ENCODE peak calls at places on chromosomes 2 and 18, in eight cellular contexts. V, J, K, H, C, D, U and E are unnamed samples.

GRCh38 chr2:191656792-191657191 is 21.1 kb upstream of the NABP1 start:
- DNase-seq in H (no peak), V (no peak), K (no peak), C (no peak), D (no peak), J (no peak), U (no peak), E (no peak)

GRCh38 chr2:86480105-86480504 is 38.9 kb downstream of the KDM3A start:
- DNase-seq in D (no peak), U (peak), V (no peak), H (no peak), C (peak), J (no peak), K (no peak), E (no peak)

GRCh38 chr2:85727798-85728197 is 26.0 kb upstream of the ATOH8 start:
- DNase-seq in H (no peak), C (no peak), V (no peak), D (no peak), U (no peak), J (peak), K (no peak), E (no peak)

GRCh38 chr2:217436386-217436785 is 566.4 kb downstream of the TNS1 start:
- DNase-seq in V (no peak), J (no peak), K (no peak), D (no peak), U (no peak), C (peak), H (no peak), E (no peak)

GRCh38 chr2:227324671-227325055 is 388 bp upstream of the MFF start:
- DNase-seq in C (no peak), U (peak), H (peak), D (peak), J (no peak), K (no peak), V (no peak), E (peak)

GRCh38 chr2:71736091-71736878 is 282.9 kb downstream of the DYSF start:
- DNase-seq in J (peak), C (no peak), K (no peak), V (no peak), U (no peak), H (no peak), D (no peak), E (no peak)

GRCh38 chr2:19238440-19238839 is 120.0 kb downstream of the OSR1 start:
- DNase-seq in D (no peak), H (peak), U (no peak), V (peak), J (no peak), K (no peak), C (no peak), E (no peak)

GRCh38 chr2:159155315-159155714 is 131.2 kb downstream of the WDSUB1 start:
- DNase-seq in V (no peak), K (no peak), D (no peak), U (no peak), H (no peak), J (no peak), C (no peak), E (no peak)

GRCh38 chr2:149988361-149988760 is 400.8 kb upstream of the MMADHC start:
- DNase-seq in H (no peak), V (no peak), D (no peak), J (no peak), U (no peak), C (no peak), K (no peak), E (no peak)

GRCh38 chr2:138239902-138240595 is 261.5 kb upstream of the SPOPL start:
- DNase-seq in D (no peak), C (no peak), H (no peak), U (peak), J (no peak), K (no peak), V (peak), E (no peak)

GRCh38 chr2:200156140-200156858 is 150.2 kb upstream of the SPATS2L start:
- DNase-seq in J (no peak), K (peak), C (no peak), H (peak), D (no peak), U (peak), V (peak), E (no peak)

GRCh38 chr2:214747992-214748391 is 61.5 kb downstream of the BARD1 start:
- DNase-seq in C (no peak), J (no peak), V (no peak), K (no peak), H (no peak), D (no peak), U (no peak), E (no peak)

GRCh38 chr2:129717560-129718128 is 261.8 kb upstream of the RAB6C start:
- DNase-seq in D (no peak), U (no peak), J (no peak), K (no peak), H (no peak), C (no peak), V (no peak), E (no peak)

GRCh38 chr2:46847185-46847710 is 68.4 kb downstream of the MCFD2 start:
- DNase-seq in J (peak), K (peak), V (peak), D (no peak), H (peak), U (peak), C (peak), E (no peak)

GRCh38 chr2:172038604-172039003 is 38.9 kb downstream of the METAP1D start:
- DNase-seq in D (no peak), H (peak), V (no peak), C (no peak), U (peak), J (no peak), K (no peak), E (no peak)

GRCh38 chr2:185787530-185788145 is 49.0 kb downstream of the FSIP2 start:
- DNase-seq in H (no peak), K (no peak), U (no peak), D (no peak), J (no peak), V (peak), C (no peak), E (no peak)

GRCh38 chr2:61117534-61117933 is 44.5 kb upstream of the C2orf74 start:
- DNase-seq in U (peak), H (peak), V (peak), D (no peak), C (no peak), J (no peak), K (no peak), E (no peak)

GRCh38 chr2:75481041-75481836 is 79.5 kb downstream of the EVA1A start:
- DNase-seq in H (peak), K (no peak), J (no peak), V (no peak), D (peak), U (peak), C (no peak), E (no peak)
- TF ChIP-seq CTCF in H (peak), K (no peak), J (no peak), V (peak), D (peak), U (peak), C (no peak), E (no peak)

GRCh38 chr2:63055510-63056308 is 5.1 kb downstream of the OTX1 start:
- DNase-seq in H (no peak), U (no peak), K (no peak), D (peak), V (no peak), J (no peak), C (peak), E (peak)

GRCh38 chr2:63053235-63053888 is 2.7 kb downstream of the OTX1 start:
- DNase-seq in U (no peak), C (no peak), K (no peak), V (no peak), J (no peak), D (peak), H (no peak), E (peak)

GRCh38 chr2:63054812-63055509 is 4.3 kb downstream of the OTX1 start:
- DNase-seq in K (no peak), D (peak), V (no peak), C (no peak), H (no peak), U (no peak), J (no peak), E (peak)

GRCh38 chr2:63052411-63053234 is 2.0 kb downstream of the OTX1 start:
- DNase-seq in D (peak), V (no peak), H (no peak), K (no peak), J (no peak), C (peak), U (no peak), E (no peak)

DNA sequence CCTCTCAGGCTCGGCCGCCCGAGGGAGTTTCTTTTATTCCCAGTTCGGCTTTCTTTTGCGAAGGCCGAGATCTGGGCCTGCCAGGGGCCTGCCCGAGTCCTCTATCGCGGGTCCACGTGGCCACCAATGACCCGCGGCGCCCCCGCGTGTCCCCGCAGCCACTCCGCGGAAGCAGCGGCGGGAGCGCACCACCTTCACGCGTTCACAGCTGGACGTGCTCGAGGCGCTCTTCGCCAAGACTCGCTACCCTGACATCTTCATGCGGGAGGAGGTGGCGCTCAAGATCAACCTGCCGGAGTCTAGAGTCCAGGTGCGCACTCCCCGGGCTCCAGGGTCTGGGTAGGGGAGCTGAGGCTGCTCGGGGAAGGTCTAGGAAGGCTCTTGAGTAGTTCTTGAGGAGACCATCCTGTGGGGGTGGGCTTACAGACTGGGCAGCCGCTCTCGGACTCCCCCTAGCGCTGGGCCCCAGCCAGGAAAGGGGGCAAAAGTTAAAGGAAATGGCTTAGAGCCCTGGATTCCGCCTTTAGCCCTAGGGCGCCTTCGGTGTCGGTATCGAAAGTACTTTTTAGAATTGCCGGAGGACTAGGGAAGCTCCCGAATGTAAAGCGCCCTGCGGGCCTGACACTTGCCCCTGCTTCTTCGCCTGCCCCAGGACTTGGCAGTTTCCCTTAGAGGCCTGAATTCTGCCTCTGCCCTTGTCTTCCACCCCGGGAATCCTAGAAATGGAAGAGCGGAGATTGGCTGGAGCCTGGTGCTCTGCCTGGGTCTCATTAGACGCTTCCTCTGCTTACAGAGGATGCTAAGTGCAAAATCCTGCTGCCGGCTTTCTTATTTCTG is 3.5 kb downstream of the OTX1 start:
- DNase-seq in K (no peak), U (no peak), V (no peak), J (no peak), H (no peak), D (peak), C (peak), E (peak)
- TF ChIP-seq CTCF in K (no peak), U (no peak), V (peak), J (no peak), H (peak), D (peak), C (no peak), E (peak)

DNA sequence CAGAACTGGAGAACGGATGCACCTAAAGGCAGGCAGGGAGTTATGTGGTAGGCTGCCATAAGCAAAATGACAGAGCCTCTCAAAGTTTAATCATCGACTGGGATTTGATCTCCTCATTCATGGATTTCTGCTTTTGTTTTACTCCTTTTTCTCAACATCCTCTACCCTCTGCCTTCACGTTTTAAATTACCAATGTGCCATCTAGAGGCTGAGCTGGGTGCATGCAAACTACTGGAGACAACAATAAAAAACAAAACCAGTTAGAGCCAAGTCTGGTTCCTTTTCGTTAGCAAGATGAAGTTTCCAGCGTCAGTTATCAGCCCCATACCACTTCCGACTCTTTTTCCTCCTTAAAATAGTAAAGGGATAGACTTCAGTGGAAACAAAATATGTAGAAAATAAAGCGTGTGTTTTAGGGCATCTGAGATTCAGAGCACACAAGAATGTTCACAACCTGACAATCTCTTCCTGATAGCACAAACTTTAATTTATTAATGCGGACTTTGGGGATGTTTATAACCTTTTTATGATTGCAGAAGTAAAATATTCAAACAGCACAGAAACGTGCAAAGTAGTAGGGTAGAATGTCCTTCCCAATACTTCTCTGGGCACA is 117.0 kb downstream of the LAMA1 start:
- DNase-seq in U (peak), C (no peak), V (no peak), H (peak), J (no peak), D (peak), K (no peak), E (no peak)
- TF ChIP-seq CTCF in U (peak), C (no peak), V (peak), H (peak), J (no peak), D (peak), K (no peak), E (peak)

GRCh38 chr2:10817413-10817812 is 4.8 kb upstream of the PDIA6 start:
- DNase-seq in K (no peak), V (no peak), H (no peak), C (no peak), J (no peak), U (no peak), D (peak), E (no peak)
- TF ChIP-seq CTCF in K (no peak), V (peak), H (peak), C (no peak), J (no peak), U (peak), D (peak), E (peak)

GRCh38 chr18:48886520-48887293 is 64.1 kb downstream of the SMAD7 start:
- DNase-seq in V (no peak), J (peak), D (no peak), U (no peak), H (no peak), C (no peak), K (no peak), E (no peak)

GRCh38 chr18:48889115-48889941 is 61.4 kb downstream of the SMAD7 start:
- DNase-seq in C (peak), K (peak), H (no peak), V (no peak), U (no peak), J (peak), D (peak), E (no peak)

GRCh38 chr18:48888681-48889080 is 62.1 kb downstream of the SMAD7 start:
- DNase-seq in J (peak), C (no peak), V (no peak), H (no peak), K (no peak), D (no peak), U (no peak), E (no peak)

GRCh38 chr18:48887294-48887904 is 63.4 kb downstream of the SMAD7 start:
- DNase-seq in C (peak), K (no peak), J (peak), D (no peak), H (no peak), U (no peak), V (no peak), E (no peak)

GRCh38 chr18:48887905-48888531 is 62.7 kb downstream of the SMAD7 start:
- DNase-seq in V (no peak), H (no peak), J (peak), D (peak), K (no peak), U (no peak), C (no peak), E (no peak)
- TF ChIP-seq CTCF in V (no peak), H (no peak), J (no peak), D (no peak), K (no peak), U (no peak), C (no peak), E (no peak)

DNA sequence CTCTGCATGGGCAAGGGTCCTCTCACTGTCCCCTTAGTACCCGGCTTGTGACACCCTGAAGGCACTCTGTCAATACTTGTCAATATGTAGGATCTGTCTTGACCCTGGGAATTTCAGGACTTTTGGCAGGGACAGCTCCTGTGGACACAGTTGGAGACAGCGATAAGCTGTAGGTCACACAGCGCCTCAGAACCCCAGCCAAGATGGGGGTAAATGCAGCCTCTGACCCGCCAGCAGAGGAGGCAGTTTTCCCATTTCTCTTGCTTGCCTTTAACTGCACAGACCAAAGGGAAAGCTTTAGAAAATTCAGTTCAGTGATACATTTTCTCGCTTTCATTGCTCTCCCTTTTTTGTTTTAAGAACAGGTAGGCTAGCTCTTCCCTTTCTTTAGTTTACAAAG is 54.8 kb upstream of the KLHL29 start:
- DNase-seq in H (peak), K (no peak), U (no peak), V (no peak), C (no peak), J (no peak), D (peak), E (peak)
- TF ChIP-seq CTCF in H (peak), K (no peak), U (peak), V (no peak), C (no peak), J (no peak), D (peak), E (peak)

DNA sequence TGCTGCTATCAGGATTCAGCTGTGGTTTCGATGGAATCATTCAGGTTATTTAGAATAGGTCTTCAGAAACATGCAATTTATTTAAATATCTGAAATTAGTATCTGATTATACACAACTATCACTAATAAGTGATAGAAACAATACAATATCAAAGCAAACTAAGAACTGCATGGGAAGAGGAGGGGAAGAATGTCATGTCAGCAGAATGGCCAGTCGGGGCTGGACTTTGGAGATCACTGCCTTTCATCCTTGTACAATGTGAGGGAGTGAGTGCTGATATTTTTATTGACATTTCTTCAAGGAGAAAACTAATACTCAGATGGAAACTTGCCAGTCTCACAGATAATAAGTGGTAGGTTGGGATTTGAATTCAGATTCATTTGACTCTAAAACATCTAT is 224.0 kb upstream of the LINC00305 start:
- DNase-seq in V (no peak), C (no peak), K (no peak), J (no peak), D (no peak), H (no peak), U (no peak), E (no peak)
- TF ChIP-seq CTCF in V (no peak), C (no peak), K (no peak), J (no peak), D (no peak), H (no peak), U (no peak), E (no peak)

DNA sequence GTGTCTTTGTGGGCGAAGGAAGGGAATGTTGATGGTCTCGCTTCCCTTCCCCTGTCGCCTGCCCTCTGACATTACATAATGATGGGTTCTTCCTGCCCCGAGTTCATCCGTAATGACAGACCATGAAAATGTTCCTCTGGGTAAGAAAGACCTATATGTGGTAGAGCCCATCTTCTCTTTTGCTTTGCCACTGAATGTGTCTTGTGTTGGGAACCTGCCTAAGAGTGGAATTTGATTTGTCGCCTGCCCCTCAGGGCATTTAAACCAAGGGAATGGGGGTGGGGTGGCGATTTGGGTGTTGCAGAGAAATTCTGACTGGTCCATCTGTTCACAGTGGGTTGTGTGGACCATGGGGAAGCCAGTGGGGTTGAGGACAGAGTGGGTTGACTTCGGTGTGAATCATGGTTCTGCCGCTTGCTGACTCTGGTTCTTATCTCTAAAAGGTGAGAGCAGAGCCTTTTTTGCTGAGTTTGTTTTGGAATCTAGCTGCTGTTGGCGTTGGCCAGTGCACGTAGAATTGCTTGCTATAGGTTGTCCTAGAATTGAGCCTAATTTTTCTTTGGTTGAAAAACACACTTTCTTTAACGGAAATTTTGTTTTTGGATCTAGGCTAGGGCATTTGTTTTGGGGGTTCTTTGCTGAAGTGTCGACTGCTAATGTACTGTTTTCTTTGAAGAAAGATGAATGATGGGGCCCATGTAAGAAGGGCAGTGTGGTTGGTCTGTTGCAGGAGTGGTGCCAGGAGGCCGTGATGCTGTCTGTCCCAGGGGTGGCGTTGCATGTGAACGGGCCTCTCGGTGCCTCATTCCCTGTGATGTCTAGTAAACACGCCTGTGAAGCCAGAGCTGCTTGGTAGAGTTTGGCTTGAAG is 1.3 kb downstream of the INPP4A start:
- DNase-seq in D (no peak), H (no peak), U (no peak), V (no peak), K (no peak), J (no peak), C (no peak), E (no peak)
- TF ChIP-seq CTCF in D (no peak), H (no peak), U (no peak), V (no peak), K (no peak), J (no peak), C (no peak), E (no peak)

DNA sequence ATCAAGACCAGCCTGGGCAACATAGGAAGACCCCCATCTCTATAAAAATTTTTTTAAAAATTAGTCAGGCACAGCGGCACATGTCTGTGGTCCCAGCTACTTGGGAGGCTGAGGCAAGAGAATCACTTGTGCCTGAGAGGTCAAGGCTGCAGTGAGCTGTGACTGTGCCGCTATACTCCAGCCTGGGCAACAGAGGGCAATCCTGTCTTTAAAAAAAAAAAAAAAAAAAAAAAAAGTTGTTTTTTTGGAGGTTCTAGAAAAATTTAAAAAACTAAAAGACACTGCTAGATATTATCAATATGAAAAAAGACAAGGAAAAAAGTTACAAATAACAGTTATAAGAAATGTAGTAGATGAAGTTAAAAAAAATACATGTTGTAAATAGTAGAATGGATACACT is 56.1 kb upstream of the C2orf15 start:
- DNase-seq in V (no peak), D (peak), H (no peak), J (no peak), U (no peak), K (no peak), C (no peak), E (no peak)
- TF ChIP-seq CTCF in V (peak), D (peak), H (peak), J (no peak), U (peak), K (no peak), C (no peak), E (no peak)

GRCh38 chr2:101197215-101197745 is 46.1 kb upstream of the TBC1D8 start:
- DNase-seq in U (no peak), H (no peak), J (no peak), C (no peak), D (no peak), V (no peak), K (no peak), E (no peak)
- TF ChIP-seq CTCF in U (peak), H (no peak), J (no peak), C (no peak), D (peak), V (no peak), K (no peak), E (no peak)